ENCODE peak calls at places on chromosomes 1 and 21, in five cellular contexts. W, M, T, G and K are unnamed samples.

GRCh38 chr1:168164771-168165170 is 14.0 kb upstream of the TIPRL start:
- DNase-seq in W (no peak), M (no peak), T (no peak), G (no peak), K (no peak)

GRCh38 chr1:94382163-94382562 is 36.0 kb upstream of the ABCD3 start:
- DNase-seq in W (no peak), M (no peak), T (no peak), G (no peak), K (no peak)

GRCh38 chr1:210335001-210335400 is 6.3 kb downstream of the HHAT start:
- DNase-seq in W (no peak), M (no peak), T (no peak), G (no peak), K (no peak)

GRCh38 chr1:155636397-155637153 is 26.6 kb downstream of the MSTO1 start:
- DNase-seq in W (no peak), M (no peak), T (no peak), G (no peak), K (no peak)

GRCh38 chr1:111422546-111423391 is 4.8 kb downstream of the OVGP1 start:
- DNase-seq in W (no peak), M (no peak), T (no peak), G (no peak), K (no peak)

GRCh38 chr21:36719614-36720013 is 20.7 kb downstream of the SIM2 start:
- DNase-seq in W (no peak), M (no peak), T (no peak), G (no peak), K (no peak)

GRCh38 chr21:45011911-45012660 is 62.3 kb upstream of the ADARB1 start:
- DNase-seq in W (no peak), M (no peak), T (no peak), G (no peak), K (peak)

GRCh38 chr1:165884009-165884689 is 56.7 kb downstream of the UCK2 start:
- DNase-seq in W (no peak), M (no peak), T (no peak), G (no peak), K (no peak)

GRCh38 chr1:217311766-217312165 is 319.1 kb downstream of the GPATCH2 start:
- DNase-seq in W (no peak), M (no peak), T (no peak), G (no peak), K (no peak)

GRCh38 chr1:93669369-93669768 is 12.3 kb downstream of the BCAR3 start:
- DNase-seq in W (no peak), M (no peak), T (no peak), G (no peak), K (no peak)

GRCh38 chr21:35236090-35236489 is 187.0 kb upstream of the RUNX1 start:
- DNase-seq in W (no peak), M (no peak), T (no peak), G (no peak), K (no peak)

GRCh38 chr1:8845104-8846097 is 28.0 kb upstream of the RERE start:
- DNase-seq in W (no peak), M (no peak), T (no peak), G (no peak), K (no peak)

GRCh38 chr1:31984419-31985347 is 29.0 kb upstream of the KHDRBS1 start:
- DNase-seq in W (no peak), M (no peak), T (no peak), G (no peak), K (peak)